ENCODE peak calls at places on chromosomes 1 and 21, in seven cellular contexts. One of them, this sample, is unnamed. For H3K36me3, the result is how much of the 10 kb centered on the place peaks cover.

GRCh38 chr1:19080715-19081114 is 124.2 kb upstream of the IFFO2 start:
- DNase-seq in left ventricle myocardium inferior: no peak
- DNase-seq in tibial nerve: no peak
- DNase-seq in transverse colon: no peak
- DNase-seq in mucosa of descending colon: no peak
- DNase-seq in SK-N-SH: no peak
- DNase-seq in GM06990: no peak
- DNase-seq in this sample: no peak

GRCh38 chr1:54474500-54475235 is 68.5 kb upstream of the SSBP3 start:
- DNase-seq in left ventricle myocardium inferior: no peak
- DNase-seq in tibial nerve: no peak
- DNase-seq in transverse colon: peak
- DNase-seq in mucosa of descending colon: peak
- DNase-seq in SK-N-SH: peak
- DNase-seq in GM06990: no peak
- DNase-seq in this sample: no peak

GRCh38 chr21:46264046-46264689 is 21.2 kb downstream of the MCM3AP start:
- DNase-seq in left ventricle myocardium inferior: no peak
- DNase-seq in tibial nerve: no peak
- DNase-seq in transverse colon: no peak
- DNase-seq in mucosa of descending colon: no peak
- DNase-seq in SK-N-SH: no peak
- DNase-seq in GM06990: no peak
- DNase-seq in this sample: no peak

GRCh38 chr1:98289296-98289695 is 368.5 kb upstream of the DPYD start:
- DNase-seq in left ventricle myocardium inferior: no peak
- DNase-seq in tibial nerve: no peak
- DNase-seq in transverse colon: no peak
- DNase-seq in mucosa of descending colon: no peak
- DNase-seq in SK-N-SH: no peak
- DNase-seq in GM06990: no peak
- DNase-seq in this sample: no peak

GRCh38 chr1:4933232-4933631 is 278.8 kb downstream of the AJAP1 start:
- DNase-seq in left ventricle myocardium inferior: no peak
- DNase-seq in tibial nerve: no peak
- DNase-seq in transverse colon: no peak
- DNase-seq in mucosa of descending colon: no peak
- DNase-seq in SK-N-SH: no peak
- DNase-seq in GM06990: no peak
- DNase-seq in this sample: no peak

GRCh38 chr1:182680901-182681300 is 3.5 kb downstream of the RGS8 start:
- DNase-seq in left ventricle myocardium inferior: no peak
- DNase-seq in tibial nerve: no peak
- DNase-seq in transverse colon: no peak
- DNase-seq in mucosa of descending colon: no peak
- DNase-seq in SK-N-SH: no peak
- DNase-seq in GM06990: no peak
- DNase-seq in this sample: peak

GRCh38 chr1:226741009-226741408 is 1.9 kb upstream of the ITPKB start:
- DNase-seq in left ventricle myocardium inferior: no peak
- DNase-seq in tibial nerve: no peak
- DNase-seq in transverse colon: no peak
- DNase-seq in mucosa of descending colon: no peak
- DNase-seq in SK-N-SH: no peak
- DNase-seq in GM06990: no peak
- DNase-seq in this sample: no peak

GRCh38 chr21:45511007-45511406 is 31.2 kb downstream of the SLC19A1 start:
- DNase-seq in left ventricle myocardium inferior: peak
- DNase-seq in tibial nerve: no peak
- DNase-seq in transverse colon: no peak
- DNase-seq in mucosa of descending colon: no peak
- DNase-seq in SK-N-SH: no peak
- DNase-seq in GM06990: no peak
- DNase-seq in this sample: no peak

GRCh38 chr1:27525296-27526271 is 35.6 kb upstream of the WASF2 start:
- DNase-seq in left ventricle myocardium inferior: peak
- DNase-seq in tibial nerve: no peak
- DNase-seq in transverse colon: peak
- DNase-seq in mucosa of descending colon: peak
- DNase-seq in SK-N-SH: no peak
- DNase-seq in GM06990: peak
- DNase-seq in this sample: no peak

GRCh38 chr1:179996099-179996498 is 41.5 kb downstream of the CEP350 start:
- DNase-seq in left ventricle myocardium inferior: no peak
- DNase-seq in tibial nerve: no peak
- DNase-seq in transverse colon: no peak
- DNase-seq in mucosa of descending colon: no peak
- DNase-seq in SK-N-SH: no peak
- DNase-seq in GM06990: peak
- DNase-seq in this sample: no peak

GRCh38 chr1:223326776-223327175 is 37.2 kb downstream of the SUSD4 start:
- DNase-seq in left ventricle myocardium inferior: no peak
- DNase-seq in tibial nerve: no peak
- DNase-seq in transverse colon: no peak
- DNase-seq in mucosa of descending colon: no peak
- DNase-seq in SK-N-SH: no peak
- DNase-seq in GM06990: no peak
- DNase-seq in this sample: no peak

GRCh38 chr1:182681516-182681915 is 2.9 kb downstream of the RGS8 start:
- DNase-seq in left ventricle myocardium inferior: no peak
- DNase-seq in tibial nerve: no peak
- DNase-seq in transverse colon: no peak
- DNase-seq in mucosa of descending colon: no peak
- DNase-seq in SK-N-SH: no peak
- DNase-seq in GM06990: no peak
- DNase-seq in this sample: no peak

GRCh38 chr1:74771913-74772515 is 39.1 kb downstream of the TYW3 start:
- DNase-seq in left ventricle myocardium inferior: no peak
- DNase-seq in tibial nerve: no peak
- DNase-seq in transverse colon: no peak
- DNase-seq in mucosa of descending colon: peak
- DNase-seq in SK-N-SH: peak
- DNase-seq in GM06990: peak
- DNase-seq in this sample: no peak

GRCh38 chr1:43530483-43531452 is at the start of gene PTPRF:
- DNase-seq in left ventricle myocardium inferior: peak
- DNase-seq in tibial nerve: no peak
- DNase-seq in transverse colon: peak
- DNase-seq in mucosa of descending colon: peak
- DNase-seq in SK-N-SH: peak
- DNase-seq in GM06990: peak
- DNase-seq in this sample: peak

GRCh38 chr1:35726814-35727433 is 8.2 kb upstream of the C1orf216 start:
- DNase-seq in left ventricle myocardium inferior: peak
- DNase-seq in tibial nerve: no peak
- DNase-seq in transverse colon: peak
- DNase-seq in mucosa of descending colon: peak
- DNase-seq in SK-N-SH: peak
- DNase-seq in GM06990: peak
- DNase-seq in this sample: peak

GRCh38 chr21:45406801-45407628 is 2.0 kb downstream of the COL18A1 start:
- DNase-seq in left ventricle myocardium inferior: peak
- DNase-seq in tibial nerve: no peak
- DNase-seq in transverse colon: no peak
- DNase-seq in mucosa of descending colon: no peak
- DNase-seq in SK-N-SH: no peak
- DNase-seq in GM06990: no peak
- DNase-seq in this sample: no peak

GRCh38 chr1:158177705-158178450 is 2.8 kb upstream of the CD1D start:
- DNase-seq in left ventricle myocardium inferior: peak
- DNase-seq in tibial nerve: peak
- DNase-seq in transverse colon: peak
- DNase-seq in mucosa of descending colon: peak
- DNase-seq in SK-N-SH: peak
- DNase-seq in GM06990: peak
- DNase-seq in this sample: peak

GRCh38 chr21:39441502-39442475 is 3.8 kb downstream of the LCA5L start:
- DNase-seq in left ventricle myocardium inferior: no peak
- DNase-seq in tibial nerve: no peak
- DNase-seq in transverse colon: no peak
- DNase-seq in mucosa of descending colon: peak
- DNase-seq in SK-N-SH: peak
- DNase-seq in GM06990: no peak
- DNase-seq in this sample: peak

GRCh38 chr1:93600663-93601062 is 81.0 kb downstream of the BCAR3 start:
- DNase-seq in left ventricle myocardium inferior: no peak
- DNase-seq in tibial nerve: no peak
- DNase-seq in transverse colon: no peak
- DNase-seq in mucosa of descending colon: no peak
- DNase-seq in SK-N-SH: no peak
- DNase-seq in GM06990: no peak
- DNase-seq in this sample: no peak

GRCh38 chr1:185207980-185208602 is 51.1 kb downstream of the SWT1 start:
- DNase-seq in left ventricle myocardium inferior: no peak
- DNase-seq in tibial nerve: no peak
- DNase-seq in transverse colon: no peak
- DNase-seq in mucosa of descending colon: no peak
- DNase-seq in SK-N-SH: no peak
- DNase-seq in GM06990: no peak
- DNase-seq in this sample: no peak

GRCh38 chr1:216221260-216221700 is 202.0 kb downstream of the USH2A start:
- DNase-seq in left ventricle myocardium inferior: no peak
- DNase-seq in tibial nerve: no peak
- DNase-seq in transverse colon: peak
- DNase-seq in mucosa of descending colon: peak
- DNase-seq in SK-N-SH: peak
- DNase-seq in GM06990: peak
- DNase-seq in this sample: peak

GRCh38 chr1:221823566-221823965 is 81.7 kb upstream of the DUSP10 start:
- DNase-seq in left ventricle myocardium inferior: no peak
- DNase-seq in tibial nerve: no peak
- DNase-seq in transverse colon: no peak
- DNase-seq in mucosa of descending colon: no peak
- DNase-seq in SK-N-SH: no peak
- DNase-seq in GM06990: no peak
- DNase-seq in this sample: no peak
- H3K4me3 ChIP-seq in left ventricle myocardium inferior: no peak
- H3K4me3 ChIP-seq in tibial nerve: no peak
- H3K4me3 ChIP-seq in transverse colon: no peak
- H3K4me3 ChIP-seq in mucosa of descending colon: no peak
- H3K4me3 ChIP-seq in SK-N-SH: no peak
- H3K4me3 ChIP-seq in GM06990: no peak
- H3K4me3 ChIP-seq in this sample: no peak

DNA sequence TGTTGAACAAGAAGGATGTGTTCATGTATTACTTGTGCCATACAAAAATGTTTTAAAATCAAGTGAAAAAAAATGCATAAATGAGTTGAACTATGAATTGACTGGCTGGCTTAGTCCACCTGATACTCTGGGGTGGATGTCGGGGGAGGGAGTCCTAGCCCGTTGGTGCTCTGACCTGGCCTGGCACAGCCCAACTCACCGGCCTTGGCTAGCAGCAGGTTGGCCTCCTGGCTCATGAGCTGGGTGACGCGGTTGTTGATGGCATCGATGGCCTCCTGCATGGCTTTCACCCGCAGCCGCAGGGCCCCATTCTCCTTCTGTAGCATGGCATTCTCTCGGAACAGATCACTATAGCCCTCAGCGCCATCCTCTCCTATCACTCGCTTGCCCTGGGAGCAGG is 21.6 kb downstream of the KIF21B start:
- DNase-seq in left ventricle myocardium inferior: no peak
- DNase-seq in tibial nerve: no peak
- DNase-seq in transverse colon: no peak
- DNase-seq in mucosa of descending colon: no peak
- DNase-seq in SK-N-SH: no peak
- DNase-seq in GM06990: no peak
- DNase-seq in this sample: no peak
- H3K36me3 ChIP-seq in left ventricle myocardium inferior: under half
- H3K36me3 ChIP-seq in tibial nerve: under half
- H3K36me3 ChIP-seq in transverse colon: under half
- H3K36me3 ChIP-seq in mucosa of descending colon: under half
- H3K36me3 ChIP-seq in SK-N-SH: under half
- H3K36me3 ChIP-seq in GM06990: under half
- H3K36me3 ChIP-seq in this sample: under half

DNA sequence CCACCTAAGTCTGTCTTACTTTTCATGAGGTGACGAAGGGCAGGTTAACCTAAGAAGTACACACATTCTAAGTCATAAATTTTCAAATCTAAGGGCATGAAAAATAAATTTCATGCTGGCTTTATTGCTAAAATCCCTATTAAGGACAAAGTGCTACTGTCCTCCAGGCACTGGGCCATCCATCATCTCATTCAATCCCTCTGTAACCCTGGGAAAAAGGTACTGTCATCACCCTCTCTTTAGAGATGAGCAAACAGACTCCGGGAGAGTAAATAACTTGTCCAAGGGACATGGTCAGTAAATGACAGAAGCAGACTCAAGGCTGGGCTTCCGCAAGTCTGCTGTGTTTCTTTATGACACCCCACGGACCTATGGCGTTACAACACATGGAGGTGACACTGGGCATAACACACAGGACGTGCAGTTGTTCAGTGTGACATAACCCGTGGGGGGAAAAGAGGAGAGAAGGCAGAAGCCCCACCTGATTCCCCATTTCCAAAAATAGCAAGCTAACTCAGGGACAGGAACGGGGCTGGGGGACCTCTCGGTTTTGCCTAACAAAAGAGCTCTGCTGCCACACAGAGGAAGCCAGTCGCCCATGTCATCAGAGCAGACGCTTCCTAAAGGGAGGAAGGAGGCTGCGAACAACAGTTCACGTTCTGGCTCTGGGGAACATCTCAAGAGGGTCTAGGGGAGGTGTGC is 12.5 kb upstream of the SRM start:
- DNase-seq in left ventricle myocardium inferior: no peak
- DNase-seq in tibial nerve: no peak
- DNase-seq in transverse colon: no peak
- DNase-seq in mucosa of descending colon: no peak
- DNase-seq in SK-N-SH: no peak
- DNase-seq in GM06990: peak
- DNase-seq in this sample: no peak
- H3K4me3 ChIP-seq in left ventricle myocardium inferior: no peak
- H3K4me3 ChIP-seq in tibial nerve: no peak
- H3K4me3 ChIP-seq in transverse colon: no peak
- H3K4me3 ChIP-seq in mucosa of descending colon: no peak
- H3K4me3 ChIP-seq in SK-N-SH: no peak
- H3K4me3 ChIP-seq in GM06990: no peak
- H3K4me3 ChIP-seq in this sample: no peak

GRCh38 chr1:193086342-193086741 is 18.9 kb downstream of the GLRX2 start:
- DNase-seq in left ventricle myocardium inferior: no peak
- DNase-seq in tibial nerve: no peak
- DNase-seq in transverse colon: no peak
- DNase-seq in mucosa of descending colon: no peak
- DNase-seq in SK-N-SH: no peak
- DNase-seq in GM06990: no peak
- DNase-seq in this sample: no peak

GRCh38 chr1:193087893-193088292 is 17.3 kb downstream of the GLRX2 start:
- DNase-seq in left ventricle myocardium inferior: no peak
- DNase-seq in tibial nerve: no peak
- DNase-seq in transverse colon: no peak
- DNase-seq in mucosa of descending colon: no peak
- DNase-seq in SK-N-SH: no peak
- DNase-seq in GM06990: no peak
- DNase-seq in this sample: no peak

GRCh38 chr1:193079187-193079586 is 19.8 kb downstream of the RO60 start:
- DNase-seq in left ventricle myocardium inferior: no peak
- DNase-seq in tibial nerve: no peak
- DNase-seq in transverse colon: no peak
- DNase-seq in mucosa of descending colon: no peak
- DNase-seq in SK-N-SH: no peak
- DNase-seq in GM06990: no peak
- DNase-seq in this sample: peak

GRCh38 chr1:193085263-193085662 is 20.0 kb downstream of the GLRX2 start:
- DNase-seq in left ventricle myocardium inferior: no peak
- DNase-seq in tibial nerve: no peak
- DNase-seq in transverse colon: no peak
- DNase-seq in mucosa of descending colon: no peak
- DNase-seq in SK-N-SH: no peak
- DNase-seq in GM06990: no peak
- DNase-seq in this sample: no peak

GRCh38 chr1:193083365-193084088 is 21.7 kb downstream of the GLRX2 start:
- DNase-seq in left ventricle myocardium inferior: no peak
- DNase-seq in tibial nerve: no peak
- DNase-seq in transverse colon: no peak
- DNase-seq in mucosa of descending colon: no peak
- DNase-seq in SK-N-SH: no peak
- DNase-seq in GM06990: peak
- DNase-seq in this sample: no peak
- H3K36me3 ChIP-seq in left ventricle myocardium inferior: half or more
- H3K36me3 ChIP-seq in tibial nerve: under half
- H3K36me3 ChIP-seq in transverse colon: under half
- H3K36me3 ChIP-seq in mucosa of descending colon: under half
- H3K36me3 ChIP-seq in SK-N-SH: half or more
- H3K36me3 ChIP-seq in GM06990: under half
- H3K36me3 ChIP-seq in this sample: half or more

This sample was measured in MG63.